ENCODE peak calls at places on chromosomes 13 and 19, in six cellular contexts. X is GM03348; Z is HEK293T; J is naive thymus-derived CD4-positive, alpha-beta T cell; B is immature natural killer cell; C is iPS DF 19.7. W is an unnamed sample.

GRCh38 chr13:48505597-48506091 is 27.2 kb downstream of the RCBTB2 start:
- DNase-seq in X (peak), Z (no peak), J (peak), B (peak), C (no peak), W (no peak)

GRCh38 chr13:44244288-44244687 is 129.3 kb upstream of the SERP2 start:
- DNase-seq in X (no peak), Z (no peak), J (no peak), B (no peak), C (no peak), W (no peak)

GRCh38 chr19:49997709-49998108 is 27.5 kb downstream of the VRK3 start:
- DNase-seq in X (peak), Z (peak), J (peak), B (no peak), C (peak), W (peak)

GRCh38 chr19:3618811-3619630 is 7.6 kb downstream of the CACTIN start:
- DNase-seq in X (no peak), Z (no peak), J (no peak), B (no peak), C (no peak), W (no peak)

GRCh38 chr19:54077334-54077733 is 3.8 kb downstream of the TARM1 start:
- DNase-seq in X (no peak), Z (no peak), J (no peak), B (no peak), C (no peak), W (no peak)

GRCh38 chr19:40613669-40614594 is 12.8 kb downstream of the LTBP4 start:
- DNase-seq in X (peak), Z (peak), J (peak), B (peak), C (no peak), W (peak)

GRCh38 chr13:99796175-99796819 is 175.3 kb downstream of the ZIC5 start:
- DNase-seq in X (peak), Z (peak), J (peak), B (no peak), C (no peak), W (no peak)

GRCh38 chr13:101917475-101917810 is 465.0 kb downstream of the ITGBL1 start:
- DNase-seq in X (peak), Z (no peak), J (no peak), B (no peak), C (no peak), W (peak)

GRCh38 chr19:44876930-44877530 is 14.0 kb upstream of the TOMM40 start:
- DNase-seq in X (no peak), Z (no peak), J (no peak), B (no peak), C (no peak), W (no peak)

GRCh38 chr19:11248852-11249251 is 9.4 kb downstream of the ANGPTL8 start:
- DNase-seq in X (no peak), Z (no peak), J (no peak), B (no peak), C (no peak), W (no peak)

GRCh38 chr13:51066091-51066831 is 44.8 kb downstream of the C13orf42 start:
- DNase-seq in X (no peak), Z (no peak), J (no peak), B (peak), C (no peak), W (no peak)